ENCODE peak calls at places on chromosome 7, in four cellular contexts. One of them, this sample, is unnamed.

GRCh38 chr7:141960687-141961422 is 12.7 kb downstream of the TAS2R38 start:
- DNase-seq in K562: no peak
- DNase-seq in GM12878: no peak
- DNase-seq in WTC11: no peak
- DNase-seq in this sample: no peak

GRCh38 chr7:134941185-134941900 is 45.0 kb upstream of the AGBL3 start:
- DNase-seq in K562: no peak
- DNase-seq in GM12878: no peak
- DNase-seq in WTC11: no peak
- DNase-seq in this sample: no peak

GRCh38 chr7:87420173-87420572 is 55.3 kb downstream of the ABCB4 start:
- DNase-seq in K562: peak; percentile 35
- DNase-seq in GM12878: no peak
- DNase-seq in WTC11: no peak
- DNase-seq in this sample: no peak

GRCh38 chr7:152366662-152367061 is 69.1 kb downstream of the KMT2C start:
- DNase-seq in K562: no peak
- DNase-seq in GM12878: no peak
- DNase-seq in WTC11: no peak
- DNase-seq in this sample: no peak

GRCh38 chr7:155484483-155485399 is 26.8 kb downstream of the EN2 start:
- DNase-seq in K562: no peak
- DNase-seq in GM12878: no peak
- DNase-seq in WTC11: no peak
- DNase-seq in this sample: no peak

GRCh38 chr7:144524271-144524670 is 120.8 kb upstream of the NOBOX start:
- DNase-seq in K562: no peak
- DNase-seq in GM12878: no peak
- DNase-seq in WTC11: no peak
- DNase-seq in this sample: no peak

GRCh38 chr7:138226001-138226476 is 149.8 kb downstream of the AKR1D1 start:
- DNase-seq in K562: peak; percentile 74
- DNase-seq in GM12878: no peak
- DNase-seq in WTC11: no peak
- DNase-seq in this sample: peak; percentile 59

GRCh38 chr7:99928994-99929729 is at the start of gene GJC3:
- DNase-seq in K562: peak; percentile 76
- DNase-seq in GM12878: no peak
- DNase-seq in WTC11: peak; percentile 73
- DNase-seq in this sample: peak; percentile 70

GRCh38 chr7:136677456-136678365 is 190.7 kb upstream of the CHRM2 start:
- DNase-seq in K562: no peak
- DNase-seq in GM12878: no peak
- DNase-seq in WTC11: no peak
- DNase-seq in this sample: no peak

GRCh38 chr7:106273009-106273695 is 11.6 kb downstream of the NAMPT start:
- DNase-seq in K562: no peak
- DNase-seq in GM12878: peak; percentile 50
- DNase-seq in WTC11: no peak
- DNase-seq in this sample: no peak

GRCh38 chr7:65444899-65445823 is 71.5 kb downstream of the ZNF92 start:
- DNase-seq in K562: no peak
- DNase-seq in GM12878: no peak
- DNase-seq in WTC11: no peak
- DNase-seq in this sample: peak; percentile 98

GRCh38 chr7:121456785-121457359 is 60.8 kb upstream of the FAM3C start:
- DNase-seq in K562: no peak
- DNase-seq in GM12878: no peak
- DNase-seq in WTC11: no peak
- DNase-seq in this sample: no peak

GRCh38 chr7:128906001-128906765 is 4.3 kb downstream of the KCP start:
- DNase-seq in K562: no peak
- DNase-seq in GM12878: no peak
- DNase-seq in WTC11: no peak
- DNase-seq in this sample: no peak

GRCh38 chr7:142866361-142867096 is 11.7 kb downstream of the EPHB6 start:
- DNase-seq in K562: peak; percentile 70
- DNase-seq in GM12878: no peak
- DNase-seq in WTC11: peak; percentile 80
- DNase-seq in this sample: peak; percentile 13

GRCh38 chr7:105849122-105849855 is 27.1 kb downstream of the ATXN7L1 start:
- DNase-seq in K562: no peak
- DNase-seq in GM12878: peak; percentile 9
- DNase-seq in WTC11: peak; percentile 56
- DNase-seq in this sample: peak; percentile 70

GRCh38 chr7:127791790-127792189 is 139.8 kb downstream of the SND1 start:
- DNase-seq in K562: no peak
- DNase-seq in GM12878: no peak
- DNase-seq in WTC11: no peak
- DNase-seq in this sample: no peak

GRCh38 chr7:111215550-111215949 is 124.6 kb downstream of the LRRN3 start:
- DNase-seq in K562: no peak
- DNase-seq in GM12878: no peak
- DNase-seq in WTC11: no peak
- DNase-seq in this sample: no peak

GRCh38 chr7:106070201-106070551 is 41.9 kb downstream of the SYPL1 start:
- DNase-seq in K562: no peak
- DNase-seq in GM12878: no peak
- DNase-seq in WTC11: no peak
- DNase-seq in this sample: no peak

GRCh38 chr7:73397521-73397934 is 36.0 kb upstream of the FZD9 start:
- DNase-seq in K562: no peak
- DNase-seq in GM12878: no peak
- DNase-seq in WTC11: peak; percentile 38
- DNase-seq in this sample: no peak

GRCh38 chr7:93245525-93246432 is 13.6 kb downstream of the VPS50 start:
- DNase-seq in K562: peak; percentile 38
- DNase-seq in GM12878: no peak
- DNase-seq in WTC11: no peak
- DNase-seq in this sample: peak; percentile 21

GRCh38 chr7:1700086-1700485 is 30.0 kb downstream of the ELFN1 start:
- DNase-seq in K562: no peak
- DNase-seq in GM12878: no peak
- DNase-seq in WTC11: no peak
- DNase-seq in this sample: no peak

GRCh38 chr7:24587853-24588252 is 14.6 kb downstream of the PALS2 start:
- DNase-seq in K562: peak; percentile 55
- DNase-seq in GM12878: no peak
- DNase-seq in WTC11: peak; percentile 63
- DNase-seq in this sample: peak; percentile 46

GRCh38 chr7:135645296-135645904 is 16.9 kb upstream of the STMP1 start:
- DNase-seq in K562: peak; percentile 61
- DNase-seq in GM12878: no peak
- DNase-seq in WTC11: no peak
- DNase-seq in this sample: peak; percentile 31

GRCh38 chr7:105493196-105493927 is 28.7 kb downstream of the PUS7 start:
- DNase-seq in K562: no peak
- DNase-seq in GM12878: no peak
- DNase-seq in WTC11: no peak
- DNase-seq in this sample: no peak

GRCh38 chr7:2230226-2230625 is 2.5 kb downstream of the MAD1L1 start:
- DNase-seq in K562: no peak
- DNase-seq in GM12878: no peak
- DNase-seq in WTC11: no peak
- DNase-seq in this sample: no peak

GRCh38 chr7:68964060-68964459 is 634.2 kb upstream of the AUTS2 start:
- DNase-seq in K562: no peak
- DNase-seq in GM12878: no peak
- DNase-seq in WTC11: no peak
- DNase-seq in this sample: no peak

GRCh38 chr7:36303202-36304098 is 86.2 kb upstream of the ANLN start:
- DNase-seq in K562: no peak
- DNase-seq in GM12878: no peak
- DNase-seq in WTC11: no peak
- DNase-seq in this sample: peak; percentile 59

GRCh38 chr7:143002856-143003255 is 24.1 kb downstream of the OR9A2 start:
- DNase-seq in K562: peak; percentile 11
- DNase-seq in GM12878: no peak
- DNase-seq in WTC11: no peak
- DNase-seq in this sample: no peak

GRCh38 chr7:13641699-13642098 is 347.8 kb downstream of the ETV1 start:
- DNase-seq in K562: no peak
- DNase-seq in GM12878: no peak
- DNase-seq in WTC11: no peak
- DNase-seq in this sample: no peak

GRCh38 chr7:35366167-35367155 is 112.6 kb upstream of the TBX20 start:
- DNase-seq in K562: peak; percentile 11
- DNase-seq in GM12878: no peak
- DNase-seq in WTC11: peak; percentile 66
- DNase-seq in this sample: no peak

GRCh38 chr7:27172823-27173411 is 1.2 kb downstream of the HOXA10 start:
- DNase-seq in K562: no peak
- DNase-seq in GM12878: no peak
- DNase-seq in WTC11: no peak
- DNase-seq in this sample: no peak
- TF ChIP-seq NR2C2 in K562: no peak
- TF ChIP-seq NR2C2 in GM12878: no peak
- TF ChIP-seq NR2C2 in WTC11: no peak
- TF ChIP-seq NR2C2 in this sample: no peak

GRCh38 chr7:96407427-96407826 is 85.5 kb upstream of the SLC25A13 start:
- DNase-seq in K562: no peak
- DNase-seq in GM12878: no peak
- DNase-seq in WTC11: no peak
- DNase-seq in this sample: no peak
- TF ChIP-seq NR2C2 in K562: no peak
- TF ChIP-seq NR2C2 in GM12878: no peak
- TF ChIP-seq NR2C2 in WTC11: no peak
- TF ChIP-seq NR2C2 in this sample: no peak

DNA sequence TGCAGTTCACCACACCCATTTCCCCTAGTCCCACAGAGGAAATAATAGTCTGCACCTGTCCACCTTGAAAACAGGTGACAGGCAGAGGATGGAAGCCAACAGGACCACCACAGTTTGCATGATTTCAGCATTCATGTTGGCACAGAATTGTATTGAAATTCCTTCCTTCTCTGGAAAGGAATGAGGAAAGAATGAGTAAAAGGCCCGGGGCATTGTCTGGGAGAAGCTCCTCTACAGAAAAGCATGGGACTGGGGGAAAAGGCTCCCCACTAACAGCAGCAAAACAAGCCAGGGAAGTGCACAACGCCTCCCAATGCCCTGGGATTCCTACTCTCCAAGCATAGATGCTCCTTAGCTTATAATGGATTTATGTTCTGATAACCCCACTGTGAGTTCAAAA is 28.5 kb upstream of the TOMM7 start:
- DNase-seq in K562: no peak
- DNase-seq in GM12878: no peak
- DNase-seq in WTC11: no peak
- DNase-seq in this sample: no peak
- TF ChIP-seq NR2C2 in K562: no peak
- TF ChIP-seq NR2C2 in GM12878: no peak
- TF ChIP-seq NR2C2 in WTC11: no peak
- TF ChIP-seq NR2C2 in this sample: no peak

GRCh38 chr7:44736896-44737295 is 11.8 kb upstream of the ZMIZ2 start:
- DNase-seq in K562: no peak
- DNase-seq in GM12878: no peak
- DNase-seq in WTC11: no peak
- DNase-seq in this sample: no peak

GRCh38 chr7:44735403-44736165 is 13.1 kb upstream of the ZMIZ2 start:
- DNase-seq in K562: no peak
- DNase-seq in GM12878: peak; percentile 78
- DNase-seq in WTC11: no peak
- DNase-seq in this sample: peak; percentile 30

GRCh38 chr7:44729949-44730590 is 18.6 kb upstream of the ZMIZ2 start:
- DNase-seq in K562: no peak
- DNase-seq in GM12878: no peak
- DNase-seq in WTC11: no peak
- DNase-seq in this sample: no peak

GRCh38 chr7:44738031-44738730 is 10.5 kb upstream of the ZMIZ2 start:
- DNase-seq in K562: no peak
- DNase-seq in GM12878: no peak
- DNase-seq in WTC11: no peak
- DNase-seq in this sample: no peak

GRCh38 chr7:44733708-44734481 is 14.8 kb upstream of the ZMIZ2 start:
- DNase-seq in K562: no peak
- DNase-seq in GM12878: no peak
- DNase-seq in WTC11: no peak
- DNase-seq in this sample: no peak
- TF ChIP-seq NR2C2 in K562: no peak
- TF ChIP-seq NR2C2 in GM12878: no peak
- TF ChIP-seq NR2C2 in WTC11: no peak
- TF ChIP-seq NR2C2 in this sample: no peak

This sample was measured in HepG2.